ENCODE peak calls at places on chromosome 3, in eight cellular contexts. One of them, this sample, is unnamed.

GRCh38 chr3:126508539-126508938 is 9.0 kb downstream of the UROC1 start:
- DNase-seq in spleen: peak
- DNase-seq in transverse colon: no peak
- DNase-seq in prostate gland: no peak
- DNase-seq in GM12878: no peak
- DNase-seq in endothelial cell of umbilical vein: no peak
- DNase-seq in K562: no peak
- DNase-seq in breast epithelium: no peak
- DNase-seq in this sample: peak

GRCh38 chr3:121883507-121883906 is 10.7 kb upstream of the SLC15A2 start:
- DNase-seq in breast epithelium: no peak
- DNase-seq in prostate gland: no peak
- DNase-seq in GM12878: no peak
- DNase-seq in spleen: no peak
- DNase-seq in K562: peak
- DNase-seq in endothelial cell of umbilical vein: peak
- DNase-seq in transverse colon: no peak
- DNase-seq in this sample: no peak

GRCh38 chr3:98918586-98918985 is 17.1 kb upstream of the DCBLD2 start:
- DNase-seq in transverse colon: no peak
- DNase-seq in breast epithelium: no peak
- DNase-seq in GM12878: no peak
- DNase-seq in endothelial cell of umbilical vein: no peak
- DNase-seq in K562: no peak
- DNase-seq in prostate gland: no peak
- DNase-seq in spleen: no peak
- DNase-seq in this sample: no peak

GRCh38 chr3:141722076-141722475 is 16.0 kb upstream of the RNF7 start:
- DNase-seq in spleen: no peak
- DNase-seq in prostate gland: no peak
- DNase-seq in K562: no peak
- DNase-seq in transverse colon: no peak
- DNase-seq in GM12878: no peak
- DNase-seq in breast epithelium: no peak
- DNase-seq in endothelial cell of umbilical vein: no peak
- DNase-seq in this sample: no peak

GRCh38 chr3:101615525-101615924 is 41.5 kb downstream of the PCNP start:
- DNase-seq in spleen: peak
- DNase-seq in prostate gland: no peak
- DNase-seq in breast epithelium: no peak
- DNase-seq in GM12878: no peak
- DNase-seq in K562: no peak
- DNase-seq in endothelial cell of umbilical vein: no peak
- DNase-seq in transverse colon: no peak
- DNase-seq in this sample: no peak

GRCh38 chr3:174398761-174399160 is 460.4 kb upstream of the NAALADL2 start:
- DNase-seq in spleen: no peak
- DNase-seq in breast epithelium: no peak
- DNase-seq in transverse colon: no peak
- DNase-seq in endothelial cell of umbilical vein: no peak
- DNase-seq in K562: no peak
- DNase-seq in GM12878: no peak
- DNase-seq in prostate gland: no peak
- DNase-seq in this sample: no peak

GRCh38 chr3:99895706-99896441 is 78.2 kb downstream of the CMSS1 start:
- DNase-seq in endothelial cell of umbilical vein: peak
- DNase-seq in breast epithelium: no peak
- DNase-seq in transverse colon: no peak
- DNase-seq in GM12878: no peak
- DNase-seq in spleen: no peak
- DNase-seq in prostate gland: no peak
- DNase-seq in K562: no peak
- DNase-seq in this sample: no peak

GRCh38 chr3:13193320-13194284 is 120.4 kb upstream of the IQSEC1 start:
- DNase-seq in transverse colon: no peak
- DNase-seq in spleen: no peak
- DNase-seq in K562: no peak
- DNase-seq in prostate gland: no peak
- DNase-seq in GM12878: no peak
- DNase-seq in endothelial cell of umbilical vein: no peak
- DNase-seq in breast epithelium: peak
- DNase-seq in this sample: peak

GRCh38 chr3:110576962-110577361 is 494.7 kb upstream of the NECTIN3 start:
- DNase-seq in prostate gland: no peak
- DNase-seq in endothelial cell of umbilical vein: peak
- DNase-seq in K562: no peak
- DNase-seq in GM12878: no peak
- DNase-seq in spleen: no peak
- DNase-seq in transverse colon: no peak
- DNase-seq in breast epithelium: no peak
- DNase-seq in this sample: no peak

GRCh38 chr3:160869825-160870224 is 113.8 kb downstream of the PPM1L start:
- DNase-seq in spleen: no peak
- DNase-seq in K562: no peak
- DNase-seq in breast epithelium: peak
- DNase-seq in GM12878: no peak
- DNase-seq in transverse colon: no peak
- DNase-seq in prostate gland: peak
- DNase-seq in endothelial cell of umbilical vein: no peak
- DNase-seq in this sample: no peak

GRCh38 chr3:103585809-103586208 is 1151.0 kb downstream of the ZPLD1 start:
- DNase-seq in GM12878: no peak
- DNase-seq in endothelial cell of umbilical vein: no peak
- DNase-seq in breast epithelium: no peak
- DNase-seq in transverse colon: no peak
- DNase-seq in K562: no peak
- DNase-seq in spleen: no peak
- DNase-seq in prostate gland: no peak
- DNase-seq in this sample: no peak

GRCh38 chr3:184716652-184717607 is 5.1 kb upstream of the MAGEF1 start:
- DNase-seq in spleen: no peak
- DNase-seq in GM12878: no peak
- DNase-seq in endothelial cell of umbilical vein: no peak
- DNase-seq in transverse colon: no peak
- DNase-seq in breast epithelium: no peak
- DNase-seq in prostate gland: no peak
- DNase-seq in K562: no peak
- DNase-seq in this sample: no peak

GRCh38 chr3:117687096-117687495 is 977.5 kb downstream of the TUSC7 start:
- DNase-seq in spleen: no peak
- DNase-seq in prostate gland: no peak
- DNase-seq in K562: no peak
- DNase-seq in GM12878: no peak
- DNase-seq in endothelial cell of umbilical vein: no peak
- DNase-seq in transverse colon: no peak
- DNase-seq in breast epithelium: no peak
- DNase-seq in this sample: no peak

GRCh38 chr3:12934431-12934830 is 93.1 kb upstream of the RPL32 start:
- DNase-seq in endothelial cell of umbilical vein: no peak
- DNase-seq in GM12878: no peak
- DNase-seq in breast epithelium: peak
- DNase-seq in K562: no peak
- DNase-seq in transverse colon: no peak
- DNase-seq in prostate gland: peak
- DNase-seq in spleen: no peak
- DNase-seq in this sample: peak

GRCh38 chr3:81216192-81216591 is 545.3 kb downstream of the GBE1 start:
- DNase-seq in spleen: no peak
- DNase-seq in K562: no peak
- DNase-seq in breast epithelium: no peak
- DNase-seq in transverse colon: no peak
- DNase-seq in prostate gland: no peak
- DNase-seq in GM12878: no peak
- DNase-seq in endothelial cell of umbilical vein: peak
- DNase-seq in this sample: no peak

GRCh38 chr3:127733781-127734180 is 61.0 kb downstream of the ABTB1 start:
- DNase-seq in spleen: peak
- DNase-seq in prostate gland: no peak
- DNase-seq in endothelial cell of umbilical vein: no peak
- DNase-seq in transverse colon: no peak
- DNase-seq in K562: no peak
- DNase-seq in GM12878: no peak
- DNase-seq in breast epithelium: no peak
- DNase-seq in this sample: no peak

GRCh38 chr3:109353057-109353456 is 15.7 kb upstream of the DPPA4 start:
- DNase-seq in endothelial cell of umbilical vein: no peak
- DNase-seq in K562: no peak
- DNase-seq in GM12878: no peak
- DNase-seq in transverse colon: no peak
- DNase-seq in spleen: no peak
- DNase-seq in prostate gland: no peak
- DNase-seq in breast epithelium: no peak
- DNase-seq in this sample: no peak

GRCh38 chr3:174232658-174233429 is 626.3 kb upstream of the NAALADL2 start:
- DNase-seq in breast epithelium: no peak
- DNase-seq in spleen: no peak
- DNase-seq in transverse colon: no peak
- DNase-seq in prostate gland: no peak
- DNase-seq in endothelial cell of umbilical vein: no peak
- DNase-seq in K562: no peak
- DNase-seq in GM12878: no peak
- DNase-seq in this sample: no peak

GRCh38 chr3:145182196-145182911 is 978.6 kb downstream of the PLOD2 start:
- DNase-seq in K562: no peak
- DNase-seq in GM12878: no peak
- DNase-seq in transverse colon: no peak
- DNase-seq in breast epithelium: no peak
- DNase-seq in endothelial cell of umbilical vein: peak
- DNase-seq in spleen: no peak
- DNase-seq in prostate gland: no peak
- DNase-seq in this sample: no peak

GRCh38 chr3:194323785-194324735 is 27.1 kb downstream of the CPN2 start:
- DNase-seq in K562: peak
- DNase-seq in endothelial cell of umbilical vein: no peak
- DNase-seq in GM12878: no peak
- DNase-seq in prostate gland: peak
- DNase-seq in breast epithelium: peak
- DNase-seq in transverse colon: peak
- DNase-seq in spleen: no peak
- DNase-seq in this sample: peak

GRCh38 chr3:28853830-28854229 is 427.0 kb upstream of the RBMS3 start:
- DNase-seq in GM12878: no peak
- DNase-seq in breast epithelium: no peak
- DNase-seq in endothelial cell of umbilical vein: peak
- DNase-seq in K562: no peak
- DNase-seq in transverse colon: no peak
- DNase-seq in spleen: no peak
- DNase-seq in prostate gland: no peak
- DNase-seq in this sample: no peak
- TF ChIP-seq CTCF in GM12878: no peak
- TF ChIP-seq CTCF in breast epithelium: no peak
- TF ChIP-seq CTCF in endothelial cell of umbilical vein: no peak
- TF ChIP-seq CTCF in K562: no peak
- TF ChIP-seq CTCF in transverse colon: no peak
- TF ChIP-seq CTCF in spleen: no peak
- TF ChIP-seq CTCF in prostate gland: no peak
- TF ChIP-seq CTCF in this sample: no peak

GRCh38 chr3:129585949-129586657 is 20.4 kb downstream of the PLXND1 start:
- DNase-seq in K562: peak
- DNase-seq in prostate gland: no peak
- DNase-seq in spleen: no peak
- DNase-seq in GM12878: no peak
- DNase-seq in breast epithelium: no peak
- DNase-seq in transverse colon: no peak
- DNase-seq in endothelial cell of umbilical vein: no peak
- DNase-seq in this sample: no peak
- H3K27ac ChIP-seq in K562: no peak
- H3K27ac ChIP-seq in prostate gland: no peak
- H3K27ac ChIP-seq in spleen: no peak
- H3K27ac ChIP-seq in GM12878: no peak
- H3K27ac ChIP-seq in breast epithelium: peak
- H3K27ac ChIP-seq in transverse colon: no peak
- H3K27ac ChIP-seq in endothelial cell of umbilical vein: no peak
- H3K27ac ChIP-seq in this sample: no peak

DNA sequence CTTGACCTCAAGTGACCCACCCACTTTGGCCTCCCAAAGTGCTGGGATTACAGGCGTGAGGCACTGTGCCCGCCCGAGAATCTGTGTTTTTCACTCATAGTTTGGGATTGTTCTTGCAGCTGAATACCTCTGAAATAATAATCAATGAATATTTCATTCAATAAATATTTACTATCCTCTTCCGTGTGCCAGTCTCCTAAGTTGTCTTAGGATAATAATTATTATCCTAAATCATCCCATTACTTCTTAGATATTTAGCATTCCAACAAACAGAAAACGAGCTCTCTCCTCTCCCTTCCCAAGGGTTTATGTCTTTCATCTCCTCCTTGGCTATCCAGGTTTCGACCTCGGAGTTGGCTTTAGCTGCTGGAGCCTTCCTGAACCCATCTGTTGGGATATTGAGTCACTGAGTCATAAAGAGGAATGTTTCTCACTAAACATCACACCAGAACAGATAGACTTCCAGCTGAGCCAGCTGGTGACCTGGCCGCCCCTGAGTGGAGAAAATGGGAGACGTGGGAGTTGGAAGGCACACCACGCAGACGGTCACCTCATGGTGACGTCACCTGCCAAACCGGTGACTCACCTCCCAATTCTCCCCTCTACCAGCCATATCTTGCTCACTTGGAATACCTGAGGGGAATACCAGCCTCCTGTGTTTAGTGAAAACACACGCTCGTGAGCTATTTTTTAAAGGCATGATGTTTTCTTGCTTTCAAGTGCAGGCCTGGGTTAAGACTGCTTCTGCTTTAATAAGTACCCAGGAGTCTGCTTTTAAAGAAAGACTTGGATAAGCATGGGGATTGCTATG is 43.9 kb downstream of the BHLHE40 start:
- DNase-seq in breast epithelium: no peak
- DNase-seq in prostate gland: no peak
- DNase-seq in transverse colon: no peak
- DNase-seq in endothelial cell of umbilical vein: peak
- DNase-seq in GM12878: no peak
- DNase-seq in K562: peak
- DNase-seq in spleen: no peak
- DNase-seq in this sample: peak
- TF ChIP-seq POLR2AphosphoS5 in breast epithelium: peak
- TF ChIP-seq POLR2AphosphoS5 in prostate gland: no peak
- TF ChIP-seq POLR2AphosphoS5 in transverse colon: no peak
- TF ChIP-seq POLR2AphosphoS5 in endothelial cell of umbilical vein: peak
- TF ChIP-seq POLR2AphosphoS5 in GM12878: no peak
- TF ChIP-seq POLR2AphosphoS5 in K562: peak
- TF ChIP-seq POLR2AphosphoS5 in spleen: no peak
- TF ChIP-seq POLR2AphosphoS5 in this sample: peak

DNA sequence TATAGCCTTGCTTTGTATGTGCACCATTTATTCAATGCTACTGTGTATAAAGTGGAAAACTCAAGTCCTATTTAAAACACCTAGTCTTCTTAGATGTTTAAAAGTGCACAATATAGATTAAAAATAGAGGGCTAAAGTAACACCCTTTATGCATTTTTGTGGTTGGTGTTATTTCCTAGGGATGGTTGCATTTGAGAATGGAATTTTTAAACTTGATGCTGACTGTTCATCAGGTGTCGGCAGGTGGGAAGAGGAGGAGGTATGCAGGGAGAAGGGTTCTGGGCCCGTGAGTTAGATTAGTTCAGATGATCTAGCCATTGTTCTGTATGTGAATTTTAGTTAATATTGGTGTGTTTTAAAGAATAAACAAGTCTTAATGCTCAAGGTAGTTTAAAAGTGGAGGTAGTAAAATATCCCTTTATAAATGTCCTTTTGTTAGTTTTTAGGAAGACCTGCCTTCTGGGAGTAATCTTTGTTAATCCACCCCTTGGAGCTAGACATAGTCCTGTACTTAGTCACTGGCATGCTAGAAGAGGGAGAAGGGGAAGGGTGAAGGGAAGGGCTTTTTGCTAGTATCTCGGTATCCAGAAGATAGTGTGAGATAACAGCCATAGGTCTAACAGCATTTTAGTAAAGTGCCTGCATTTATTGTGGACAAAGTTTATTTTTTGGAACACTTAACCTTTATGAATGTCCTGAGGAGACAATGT is 8.1 kb upstream of the SRPRB start:
- DNase-seq in transverse colon: no peak
- DNase-seq in endothelial cell of umbilical vein: no peak
- DNase-seq in breast epithelium: no peak
- DNase-seq in GM12878: no peak
- DNase-seq in prostate gland: no peak
- DNase-seq in K562: no peak
- DNase-seq in spleen: no peak
- DNase-seq in this sample: no peak
- TF ChIP-seq CTCF in transverse colon: no peak
- TF ChIP-seq CTCF in endothelial cell of umbilical vein: no peak
- TF ChIP-seq CTCF in breast epithelium: no peak
- TF ChIP-seq CTCF in GM12878: no peak
- TF ChIP-seq CTCF in prostate gland: no peak
- TF ChIP-seq CTCF in K562: no peak
- TF ChIP-seq CTCF in spleen: no peak
- TF ChIP-seq CTCF in this sample: no peak

This sample was measured in sigmoid colon.